ENCODE peak calls at places on chromosome 6, in five cellular contexts. One of them, this sample, is unnamed.

GRCh38 chr6:1263039-1263849 is 48.7 kb upstream of the FOXQ1 start:
- DNase-seq in uterus: no peak
- DNase-seq in kidney epithelial cell: no peak
- DNase-seq in GM23338: peak
- DNase-seq in WERI-Rb-1: no peak
- DNase-seq in this sample: no peak

GRCh38 chr6:4909063-4909645 is 94.7 kb downstream of the RPP40 start:
- DNase-seq in GM23338: no peak
- DNase-seq in kidney epithelial cell: no peak
- DNase-seq in uterus: no peak
- DNase-seq in WERI-Rb-1: no peak
- DNase-seq in this sample: no peak

GRCh38 chr6:3392930-3393575 is 63.8 kb downstream of the SLC22A23 start:
- DNase-seq in uterus: no peak
- DNase-seq in kidney epithelial cell: no peak
- DNase-seq in WERI-Rb-1: no peak
- DNase-seq in GM23338: no peak
- DNase-seq in this sample: no peak

GRCh38 chr6:52385074-52385473 is 23.1 kb downstream of the PAQR8 start:
- DNase-seq in kidney epithelial cell: no peak
- DNase-seq in WERI-Rb-1: no peak
- DNase-seq in GM23338: no peak
- DNase-seq in uterus: no peak
- DNase-seq in this sample: no peak

GRCh38 chr6:15881150-15881549 is 218.3 kb upstream of the DTNBP1 start:
- DNase-seq in GM23338: no peak
- DNase-seq in uterus: no peak
- DNase-seq in kidney epithelial cell: no peak
- DNase-seq in WERI-Rb-1: no peak
- DNase-seq in this sample: no peak

GRCh38 chr6:153858529-153858928 is 180.5 kb upstream of the OPRM1 start:
- DNase-seq in uterus: no peak
- DNase-seq in WERI-Rb-1: no peak
- DNase-seq in GM23338: no peak
- DNase-seq in kidney epithelial cell: no peak
- DNase-seq in this sample: no peak

GRCh38 chr6:21836772-21837460 is 243.4 kb downstream of the SOX4 start:
- DNase-seq in uterus: no peak
- DNase-seq in GM23338: no peak
- DNase-seq in kidney epithelial cell: no peak
- DNase-seq in WERI-Rb-1: no peak
- DNase-seq in this sample: no peak

GRCh38 chr6:146546440-146546839 is 2.8 kb downstream of the RAB32 start:
- DNase-seq in kidney epithelial cell: peak
- DNase-seq in GM23338: peak
- DNase-seq in WERI-Rb-1: no peak
- DNase-seq in uterus: no peak
- DNase-seq in this sample: no peak

GRCh38 chr6:133951227-133951626 is 1.8 kb upstream of the TBPL1 start:
- DNase-seq in uterus: no peak
- DNase-seq in GM23338: no peak
- DNase-seq in kidney epithelial cell: no peak
- DNase-seq in WERI-Rb-1: no peak
- DNase-seq in this sample: no peak

GRCh38 chr6:168823397-168824020 is 382.5 kb downstream of the SMOC2 start:
- DNase-seq in uterus: no peak
- DNase-seq in WERI-Rb-1: peak
- DNase-seq in GM23338: peak
- DNase-seq in kidney epithelial cell: no peak
- DNase-seq in this sample: no peak

GRCh38 chr6:56902551-56903464 is 52.1 kb upstream of the BEND6 start:
- DNase-seq in WERI-Rb-1: no peak
- DNase-seq in uterus: peak
- DNase-seq in GM23338: peak
- DNase-seq in kidney epithelial cell: no peak
- DNase-seq in this sample: no peak

GRCh38 chr6:53792973-53793317 is 1.9 kb upstream of the LRRC1 start:
- DNase-seq in uterus: no peak
- DNase-seq in WERI-Rb-1: no peak
- DNase-seq in kidney epithelial cell: no peak
- DNase-seq in GM23338: no peak
- DNase-seq in this sample: no peak

GRCh38 chr6:53794720-53795253 is at the start of gene LRRC1:
- DNase-seq in WERI-Rb-1: peak
- DNase-seq in uterus: peak
- DNase-seq in GM23338: peak
- DNase-seq in kidney epithelial cell: no peak
- DNase-seq in this sample: peak

GRCh38 chr6:53795254-53795701 is 473 bp downstream of the LRRC1 start:
- DNase-seq in WERI-Rb-1: no peak
- DNase-seq in GM23338: peak
- DNase-seq in uterus: no peak
- DNase-seq in kidney epithelial cell: no peak
- DNase-seq in this sample: no peak

GRCh38 chr6:53793318-53793975 is 1.4 kb upstream of the LRRC1 start:
- DNase-seq in uterus: peak
- DNase-seq in WERI-Rb-1: peak
- DNase-seq in kidney epithelial cell: no peak
- DNase-seq in GM23338: peak
- DNase-seq in this sample: peak

DNA sequence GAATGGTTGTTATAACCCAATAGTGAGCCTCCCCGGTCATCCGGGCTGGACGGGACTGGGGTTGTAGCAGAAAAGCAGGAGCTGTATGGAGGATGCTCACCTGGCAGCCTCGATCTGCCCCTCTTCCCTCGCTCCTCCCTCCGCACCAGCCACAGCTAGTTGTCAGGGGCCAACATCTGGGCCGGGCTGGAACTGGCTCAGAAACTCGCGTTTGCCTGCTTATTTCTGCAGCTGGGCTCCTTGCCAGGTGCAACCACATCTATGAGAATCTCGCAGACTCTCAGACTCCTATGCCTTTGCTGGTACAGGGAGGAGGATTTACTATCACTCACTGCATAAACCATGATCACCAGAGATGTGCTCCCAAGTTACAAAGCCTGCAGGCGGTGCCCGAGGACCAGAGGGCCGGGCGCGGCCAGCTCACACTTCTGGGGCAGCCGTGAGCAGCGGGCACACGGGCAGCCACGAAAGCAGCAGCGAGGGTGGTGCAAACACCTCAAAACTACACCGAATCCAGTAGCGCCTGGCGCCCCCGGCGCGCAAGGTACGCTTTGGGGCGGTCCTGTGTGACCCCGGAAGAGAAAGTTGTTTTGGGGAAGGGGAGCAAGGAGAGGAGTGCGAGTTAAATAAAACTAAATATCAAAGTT is 609 bp upstream of the LRRC1 start:
- DNase-seq in GM23338: peak
- DNase-seq in kidney epithelial cell: no peak
- DNase-seq in WERI-Rb-1: peak
- DNase-seq in uterus: peak
- DNase-seq in this sample: peak
- TF ChIP-seq CTCF in GM23338: peak
- TF ChIP-seq CTCF in kidney epithelial cell: peak
- TF ChIP-seq CTCF in WERI-Rb-1: peak
- TF ChIP-seq CTCF in uterus: peak
- TF ChIP-seq CTCF in this sample: peak

DNA sequence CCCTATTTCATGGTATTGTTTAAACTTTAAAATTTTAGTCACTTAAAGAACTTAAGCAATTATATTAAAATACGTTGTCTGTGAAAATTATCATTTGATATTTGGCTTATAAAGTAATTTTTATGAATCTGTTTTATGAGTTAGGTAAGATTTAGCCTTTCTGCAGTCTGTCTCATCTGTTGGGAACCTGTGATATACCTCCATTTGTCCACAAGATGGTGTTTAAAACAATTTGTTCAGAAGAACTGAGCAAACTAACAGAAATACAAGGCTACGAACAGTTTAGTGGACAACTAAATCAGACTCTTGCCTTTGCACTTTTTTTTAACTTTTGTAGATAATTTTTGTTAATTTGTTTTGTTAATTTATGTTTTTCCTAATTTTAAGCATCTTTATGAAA is 92.4 kb downstream of the COL9A1 start:
- DNase-seq in kidney epithelial cell: no peak
- DNase-seq in GM23338: peak
- DNase-seq in WERI-Rb-1: no peak
- DNase-seq in uterus: no peak
- DNase-seq in this sample: no peak
- TF ChIP-seq CTCF in kidney epithelial cell: peak
- TF ChIP-seq CTCF in GM23338: peak
- TF ChIP-seq CTCF in WERI-Rb-1: peak
- TF ChIP-seq CTCF in uterus: no peak
- TF ChIP-seq CTCF in this sample: peak

GRCh38 chr6:155248021-155249001 is 15.5 kb upstream of the CLDN20 start:
- DNase-seq in uterus: peak
- DNase-seq in WERI-Rb-1: no peak
- DNase-seq in kidney epithelial cell: no peak
- DNase-seq in GM23338: peak
- DNase-seq in this sample: peak
- TF ChIP-seq CTCF in uterus: peak
- TF ChIP-seq CTCF in WERI-Rb-1: peak
- TF ChIP-seq CTCF in kidney epithelial cell: peak
- TF ChIP-seq CTCF in GM23338: peak
- TF ChIP-seq CTCF in this sample: peak

DNA sequence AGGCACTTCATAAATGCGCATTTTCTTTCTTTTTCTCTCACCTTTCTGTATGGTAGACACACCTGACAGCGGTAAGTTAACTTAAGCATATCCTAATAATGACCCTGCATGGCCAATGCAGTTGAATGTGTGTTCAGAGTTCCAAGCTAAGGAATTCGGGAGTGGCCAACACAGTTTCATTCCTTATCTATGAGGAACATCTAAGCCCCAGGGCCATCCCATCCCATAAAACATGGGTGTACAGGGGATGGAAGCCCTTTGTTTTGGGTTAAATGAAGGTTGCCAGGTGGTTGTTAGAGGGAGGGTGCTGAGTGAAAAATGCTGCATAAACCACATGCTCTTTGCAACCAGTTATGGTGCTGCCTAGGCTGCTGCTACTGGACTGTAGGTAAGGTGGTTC is 212.8 kb downstream of the TFAP2A start:
- DNase-seq in kidney epithelial cell: no peak
- DNase-seq in WERI-Rb-1: no peak
- DNase-seq in uterus: no peak
- DNase-seq in GM23338: no peak
- DNase-seq in this sample: no peak
- TF ChIP-seq CTCF in kidney epithelial cell: no peak
- TF ChIP-seq CTCF in WERI-Rb-1: no peak
- TF ChIP-seq CTCF in uterus: no peak
- TF ChIP-seq CTCF in GM23338: no peak
- TF ChIP-seq CTCF in this sample: no peak

GRCh38 chr6:7425808-7426190 is 36.2 kb downstream of the RIOK1 start:
- DNase-seq in kidney epithelial cell: no peak
- DNase-seq in GM23338: peak
- DNase-seq in uterus: no peak
- DNase-seq in WERI-Rb-1: no peak
- DNase-seq in this sample: no peak
- TF ChIP-seq CTCF in kidney epithelial cell: no peak
- TF ChIP-seq CTCF in GM23338: no peak
- TF ChIP-seq CTCF in uterus: no peak
- TF ChIP-seq CTCF in WERI-Rb-1: no peak
- TF ChIP-seq CTCF in this sample: no peak

GRCh38 chr6:29107758-29108157 is at the start of gene OR2J3:
- DNase-seq in uterus: no peak
- DNase-seq in WERI-Rb-1: no peak
- DNase-seq in kidney epithelial cell: no peak
- DNase-seq in GM23338: no peak
- DNase-seq in this sample: no peak

GRCh38 chr6:29112135-29112534 is 4.3 kb downstream of the OR2J3 start:
- DNase-seq in WERI-Rb-1: peak
- DNase-seq in uterus: no peak
- DNase-seq in kidney epithelial cell: no peak
- DNase-seq in GM23338: peak
- DNase-seq in this sample: no peak
- TF ChIP-seq CTCF in WERI-Rb-1: peak
- TF ChIP-seq CTCF in uterus: no peak
- TF ChIP-seq CTCF in kidney epithelial cell: no peak
- TF ChIP-seq CTCF in GM23338: peak
- TF ChIP-seq CTCF in this sample: no peak

DNA sequence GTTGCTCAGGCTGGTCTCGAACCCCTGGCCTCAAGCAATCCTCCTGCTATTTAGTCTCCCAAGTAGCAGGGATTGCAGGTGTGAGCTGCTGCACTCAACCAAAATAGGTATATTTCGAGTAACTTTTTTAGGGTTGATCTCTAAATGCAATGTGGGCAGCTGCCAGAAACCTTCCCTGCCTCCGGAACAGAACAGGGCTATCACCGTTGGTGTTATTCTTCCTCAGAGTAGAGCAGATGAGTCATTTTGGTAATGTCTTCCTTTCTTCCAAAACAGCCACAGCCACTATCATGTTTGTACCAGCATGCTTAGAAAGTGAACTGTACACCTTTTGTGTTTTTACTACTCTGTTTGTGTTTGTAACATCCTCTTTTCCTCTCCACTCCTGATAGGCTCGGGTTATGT is 44.1 kb downstream of the SNX9 start:
- DNase-seq in uterus: no peak
- DNase-seq in kidney epithelial cell: no peak
- DNase-seq in WERI-Rb-1: no peak
- DNase-seq in GM23338: no peak
- DNase-seq in this sample: no peak
- TF ChIP-seq CTCF in uterus: no peak
- TF ChIP-seq CTCF in kidney epithelial cell: no peak
- TF ChIP-seq CTCF in WERI-Rb-1: no peak
- TF ChIP-seq CTCF in GM23338: no peak
- TF ChIP-seq CTCF in this sample: no peak

GRCh38 chr6:125781307-125781868 is 9.4 kb upstream of the NCOA7 start:
- DNase-seq in WERI-Rb-1: no peak
- DNase-seq in uterus: no peak
- DNase-seq in GM23338: peak
- DNase-seq in kidney epithelial cell: no peak
- DNase-seq in this sample: no peak
- TF ChIP-seq CTCF in WERI-Rb-1: no peak
- TF ChIP-seq CTCF in uterus: no peak
- TF ChIP-seq CTCF in GM23338: no peak
- TF ChIP-seq CTCF in kidney epithelial cell: no peak
- TF ChIP-seq CTCF in this sample: no peak

DNA sequence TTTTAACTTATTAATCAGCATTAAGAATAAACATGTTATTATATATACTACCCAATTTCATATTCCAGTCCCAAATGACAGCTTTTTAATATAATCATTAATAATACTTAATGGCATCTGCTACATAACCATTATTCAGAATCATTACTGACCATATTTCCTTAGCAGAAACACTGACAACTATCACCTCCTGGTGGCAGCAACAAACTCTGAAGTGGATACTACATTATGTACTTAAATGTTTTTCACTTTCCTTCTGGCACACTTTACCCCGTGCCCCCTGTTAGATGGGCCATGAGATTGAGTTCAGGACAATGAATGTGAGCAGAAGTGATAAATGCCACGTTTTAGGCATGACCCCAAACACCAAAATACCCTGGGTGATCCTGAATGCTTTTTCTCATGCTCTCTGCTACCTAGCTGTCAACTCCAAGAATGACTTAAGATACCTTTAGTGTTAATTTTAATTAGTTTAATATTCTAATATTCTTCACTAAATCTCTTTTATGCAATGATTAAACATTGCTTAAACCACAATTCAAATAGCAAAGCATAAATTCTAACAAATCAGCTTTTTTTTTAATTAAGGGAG is 77.1 kb downstream of the LMBRD1 start:
- DNase-seq in uterus: no peak
- DNase-seq in kidney epithelial cell: no peak
- DNase-seq in GM23338: peak
- DNase-seq in WERI-Rb-1: peak
- DNase-seq in this sample: no peak
- TF ChIP-seq CTCF in uterus: no peak
- TF ChIP-seq CTCF in kidney epithelial cell: peak
- TF ChIP-seq CTCF in GM23338: peak
- TF ChIP-seq CTCF in WERI-Rb-1: peak
- TF ChIP-seq CTCF in this sample: peak

This sample was measured in neural crest cell.